ENCODE peak calls at places on chromosomes 1 and 21, in nine cellular contexts. W is cardiac muscle cell; Q is HFF-Myc; A is psoas muscle; T is left ventricle myocardium inferior; D is lower lobe of right lung; P is CD4-positive, alpha-beta memory T cell; O is OCI-LY7; B is fibroblast of the aortic adventitia. K is an unnamed sample.

GRCh38 chr1:21299780-21300395 is 9.6 kb upstream of the ECE1 start:
- DNase-seq in W (no peak), Q (no peak), A (no peak), T (no peak), D (no peak), P (no peak), O (no peak), B (no peak), K (no peak)

GRCh38 chr1:225554216-225554812 is 98.6 kb downstream of the ENAH start:
- DNase-seq in W (peak), Q (no peak), A (no peak), T (no peak), D (no peak), P (no peak), O (peak), B (peak), K (no peak)

GRCh38 chr1:29388170-29388569 is 151.8 kb downstream of the PTPRU start:
- DNase-seq in W (no peak), Q (no peak), A (no peak), T (no peak), D (no peak), P (no peak), O (no peak), B (no peak), K (no peak)

GRCh38 chr1:197572169-197572568 is 203.1 kb downstream of the DENND1B start:
- DNase-seq in W (no peak), Q (no peak), A (no peak), T (no peak), D (no peak), P (no peak), O (no peak), B (no peak), K (no peak)

GRCh38 chr1:32881871-32882850 is 4.1 kb upstream of the HPCA start:
- DNase-seq in W (no peak), Q (no peak), A (no peak), T (peak), D (no peak), P (no peak), O (no peak), B (no peak), K (no peak)

GRCh38 chr21:38319781-38320180 is 63.0 kb downstream of the KCNJ15 start:
- DNase-seq in W (no peak), Q (no peak), A (no peak), T (no peak), D (no peak), P (no peak), O (no peak), B (peak), K (no peak)

GRCh38 chr1:110509655-110510054 is 9.3 kb downstream of the KCNA10 start:
- DNase-seq in W (no peak), Q (no peak), A (no peak), T (no peak), D (peak), P (no peak), O (no peak), B (no peak), K (no peak)

GRCh38 chr21:44748621-44749020 is 37.2 kb upstream of the TSPEAR start:
- DNase-seq in W (no peak), Q (no peak), A (no peak), T (no peak), D (no peak), P (no peak), O (no peak), B (no peak), K (no peak)

GRCh38 chr1:16724718-16725438 is 15.4 kb upstream of the RNU1-4 start:
- DNase-seq in W (no peak), Q (no peak), A (peak), T (no peak), D (no peak), P (no peak), O (no peak), B (no peak), K (no peak)

GRCh38 chr1:91889717-91890459 is 3.9 kb upstream of the TGFBR3 start:
- DNase-seq in W (peak), Q (no peak), A (no peak), T (no peak), D (no peak), P (peak), O (no peak), B (peak), K (no peak)

GRCh38 chr1:248838357-248839167 is 538 bp downstream of the ZNF672 start:
- DNase-seq in W (peak), Q (no peak), A (peak), T (peak), D (peak), P (peak), O (peak), B (peak), K (no peak)

GRCh38 chr1:207495816-207496792 is at the start of gene CR1:
- DNase-seq in W (peak), Q (no peak), A (peak), T (peak), D (peak), P (no peak), O (peak), B (no peak), K (no peak)

GRCh38 chr1:54808443-54809207 is 7.5 kb upstream of the TTC22 start:
- DNase-seq in W (no peak), Q (no peak), A (no peak), T (no peak), D (no peak), P (no peak), O (no peak), B (no peak), K (no peak)

GRCh38 chr21:31490471-31490870 is 146.4 kb upstream of the TIAM1 start:
- DNase-seq in W (no peak), Q (no peak), A (no peak), T (no peak), D (no peak), P (no peak), O (peak), B (no peak), K (no peak)

GRCh38 chr1:5099558-5099957 is 445.1 kb downstream of the AJAP1 start:
- DNase-seq in W (no peak), Q (no peak), A (no peak), T (no peak), D (no peak), P (no peak), O (peak), B (no peak), K (no peak)

GRCh38 chr1:49333946-49334345 is 557.3 kb upstream of the BEND5 start:
- DNase-seq in W (no peak), Q (no peak), A (no peak), T (no peak), D (no peak), P (no peak), O (no peak), B (no peak), K (no peak)

GRCh38 chr1:223076382-223076781 is 66.7 kb downstream of the TLR5 start:
- DNase-seq in W (peak), Q (peak), A (no peak), T (peak), D (no peak), P (no peak), O (no peak), B (no peak), K (no peak)

GRCh38 chr1:93411000-93411399 is 36.9 kb upstream of the FNBP1L start:
- DNase-seq in W (no peak), Q (no peak), A (no peak), T (no peak), D (no peak), P (no peak), O (no peak), B (no peak), K (no peak)

GRCh38 chr1:183480971-183481431 is 8.7 kb downstream of the SMG7 start:
- DNase-seq in W (peak), Q (no peak), A (no peak), T (no peak), D (no peak), P (no peak), O (peak), B (peak), K (no peak)

GRCh38 chr1:60088620-60089155 is 15.1 kb upstream of the C1orf87 start:
- DNase-seq in W (no peak), Q (no peak), A (no peak), T (no peak), D (no peak), P (no peak), O (no peak), B (peak), K (no peak)

GRCh38 chr1:229938571-229938970 is 128.5 kb upstream of the GALNT2 start:
- DNase-seq in W (no peak), Q (no peak), A (no peak), T (no peak), D (no peak), P (no peak), O (no peak), B (no peak), K (no peak)

GRCh38 chr1:10389271-10389973 is 9.4 kb upstream of the PGD start:
- DNase-seq in W (no peak), Q (no peak), A (no peak), T (no peak), D (no peak), P (no peak), O (no peak), B (no peak), K (no peak)

GRCh38 chr1:21811875-21812305 is at the start of gene LDLRAD2:
- DNase-seq in W (peak), Q (no peak), A (no peak), T (no peak), D (no peak), P (no peak), O (no peak), B (peak), K (no peak)

GRCh38 chr1:2501820-2502119 is 24.6 kb downstream of the PANK4 start:
- DNase-seq in W (no peak), Q (no peak), A (no peak), T (no peak), D (no peak), P (no peak), O (no peak), B (no peak), K (no peak)

GRCh38 chr1:98502937-98503336 is 158.6 kb upstream of the SNX7 start:
- DNase-seq in W (no peak), Q (no peak), A (no peak), T (no peak), D (no peak), P (no peak), O (no peak), B (no peak), K (no peak)

GRCh38 chr1:232059726-232060360 is 433.3 kb downstream of the DISC1 start:
- DNase-seq in W (no peak), Q (no peak), A (no peak), T (no peak), D (no peak), P (no peak), O (no peak), B (no peak), K (no peak)

GRCh38 chr1:95731466-95731865 is 497.5 kb downstream of the RWDD3 start:
- DNase-seq in W (no peak), Q (no peak), A (no peak), T (no peak), D (no peak), P (no peak), O (no peak), B (no peak), K (no peak)

GRCh38 chr1:210558302-210558701 is 229.6 kb downstream of the HHAT start:
- DNase-seq in W (peak), Q (no peak), A (no peak), T (peak), D (peak), P (no peak), O (no peak), B (no peak), K (no peak)

GRCh38 chr1:111454859-111455641 is 5.8 kb downstream of the ATP5PB start:
- DNase-seq in W (no peak), Q (no peak), A (no peak), T (no peak), D (no peak), P (no peak), O (no peak), B (no peak), K (no peak)

GRCh38 chr1:11654571-11655262 is at the start of gene FBXO44:
- DNase-seq in W (peak), Q (no peak), A (peak), T (peak), D (peak), P (peak), O (peak), B (no peak), K (no peak)

GRCh38 chr1:55426619-55427018 is 211.5 kb upstream of the USP24 start:
- DNase-seq in W (no peak), Q (no peak), A (no peak), T (no peak), D (no peak), P (no peak), O (no peak), B (no peak), K (no peak)

GRCh38 chr1:33612877-33613487 is 140.5 kb downstream of the ZSCAN20 start:
- DNase-seq in W (peak), Q (peak), A (peak), T (peak), D (no peak), P (no peak), O (peak), B (peak), K (peak)

DNA sequence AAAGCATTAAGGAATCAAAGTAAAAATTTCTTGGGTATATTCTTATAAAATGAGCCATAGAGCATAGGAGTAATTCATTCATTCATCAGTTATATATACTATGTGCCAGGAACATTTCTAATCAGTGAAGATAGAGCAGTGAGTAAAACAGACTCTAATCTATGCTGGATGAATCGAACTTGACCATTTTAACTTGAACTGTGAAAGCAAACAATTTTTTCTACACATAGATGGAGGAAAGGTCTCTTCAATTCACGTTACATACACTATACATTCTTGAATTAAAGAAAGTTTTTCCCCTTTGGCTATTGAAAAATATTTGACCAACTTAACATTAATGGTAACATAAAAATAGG is 1.6 kb downstream of the MACO1 start:
- DNase-seq in W (no peak), Q (no peak), A (no peak), T (no peak), D (no peak), P (no peak), O (no peak), B (peak), K (no peak)
- H3K4me3 ChIP-seq in W (peak), Q (peak), A (peak), T (peak), D (peak), P (no peak), O (peak), B (peak), K (no peak)

GRCh38 chr1:3858231-3858981 is 1.1 kb downstream of the DFFB start:
- DNase-seq in W (peak), Q (peak), A (peak), T (no peak), D (peak), P (no peak), O (peak), B (peak), K (no peak)
- H3K4me3 ChIP-seq in W (peak), Q (peak), A (peak), T (peak), D (peak), P (peak), O (peak), B (peak), K (peak)

GRCh38 chr1:115837762-115838421 is 3.0 kb downstream of the NHLH2 start:
- DNase-seq in W (no peak), Q (no peak), A (no peak), T (no peak), D (no peak), P (no peak), O (no peak), B (no peak), K (no peak)
- H3K4me3 ChIP-seq in W (peak), Q (no peak), A (peak), T (peak), D (peak), P (no peak), O (no peak), B (no peak), K (no peak)

GRCh38 chr1:234748066-234748465 is 138.1 kb upstream of the IRF2BP2 start:
- DNase-seq in W (no peak), Q (no peak), A (no peak), T (no peak), D (no peak), P (no peak), O (no peak), B (no peak), K (no peak)

GRCh38 chr1:234746798-234747196 is 136.8 kb upstream of the IRF2BP2 start:
- DNase-seq in W (no peak), Q (no peak), A (no peak), T (no peak), D (no peak), P (no peak), O (no peak), B (no peak), K (no peak)

GRCh38 chr1:234750922-234751595 is 141.1 kb upstream of the IRF2BP2 start:
- DNase-seq in W (no peak), Q (no peak), A (no peak), T (no peak), D (no peak), P (no peak), O (no peak), B (no peak), K (no peak)

GRCh38 chr1:234745844-234746797 is 136.1 kb upstream of the IRF2BP2 start:
- DNase-seq in W (peak), Q (no peak), A (no peak), T (no peak), D (no peak), P (no peak), O (no peak), B (peak), K (peak)

GRCh38 chr1:234748713-234749112 is 138.7 kb upstream of the IRF2BP2 start:
- DNase-seq in W (no peak), Q (no peak), A (no peak), T (no peak), D (no peak), P (no peak), O (no peak), B (no peak), K (no peak)
- H3K4me3 ChIP-seq in W (no peak), Q (no peak), A (no peak), T (no peak), D (no peak), P (no peak), O (no peak), B (no peak), K (no peak)

GRCh38 chr1:240201931-240202330 is 110.2 kb downstream of the FMN2 start:
- DNase-seq in W (no peak), Q (no peak), A (no peak), T (no peak), D (no peak), P (no peak), O (no peak), B (no peak), K (no peak)
- H3K4me3 ChIP-seq in W (no peak), Q (no peak), A (no peak), T (no peak), D (no peak), P (no peak), O (no peak), B (no peak), K (no peak)

K was measured in kidney epithelial cell.